ENCODE peak calls at places on chromosome 3, in six cellular contexts. L, P, Q, H, S and B are unnamed samples.
A peak's percentile ranks its signal among the peaks of the same experiment; 100 is the strongest.

GRCh38 chr3:184805351-184806038 is 6.5 kb upstream of the VPS8 start:
- DNase-seq in P (no peak), S (no peak), L (no peak), H (no peak), Q (no peak), B (no peak)

GRCh38 chr3:129702934-129703712 is 96.6 kb upstream of the PLXND1 start:
- DNase-seq in H (no peak), L (no peak), S (no peak), Q (peak; percentile 42), P (no peak), B (no peak)

GRCh38 chr3:33167716-33168339 is 50.8 kb downstream of the SUSD5 start:
- DNase-seq in P (no peak), H (no peak), L (no peak), S (no peak), Q (peak; percentile 23), B (no peak)

GRCh38 chr3:13379191-13379830 is 40.8 kb downstream of the NUP210 start:
- DNase-seq in S (peak; percentile 23), H (no peak), L (no peak), P (no peak), Q (peak; percentile 84), B (no peak)

GRCh38 chr3:99579246-99579645 is 59.1 kb upstream of the COL8A1 start:
- DNase-seq in S (no peak), P (no peak), H (no peak), L (no peak), Q (peak; percentile 94), B (no peak)

GRCh38 chr3:180329187-180329586 is 272.8 kb upstream of the TTC14 start:
- DNase-seq in Q (no peak), P (no peak), H (no peak), L (no peak), S (no peak), B (no peak)

GRCh38 chr3:41653575-41654239 is 308.2 kb downstream of the ULK4 start:
- DNase-seq in Q (no peak), S (no peak), H (no peak), P (no peak), L (no peak), B (no peak)

GRCh38 chr3:142646020-142646783 is 50.0 kb downstream of the PLS1 start:
- DNase-seq in S (no peak), Q (no peak), H (no peak), L (no peak), P (no peak), B (no peak)

GRCh38 chr3:188453431-188454384 is 299.8 kb downstream of the LPP start:
- DNase-seq in Q (no peak), L (no peak), S (no peak), P (no peak), H (no peak), B (no peak)

GRCh38 chr3:11480663-11481298 is 162.9 kb downstream of the VGLL4 start:
- DNase-seq in L (peak; percentile 67), P (no peak), H (no peak), S (no peak), Q (no peak), B (peak; percentile 27)

GRCh38 chr3:178382388-178383061 is 153.7 kb upstream of the KCNMB2 start:
- DNase-seq in L (no peak), P (no peak), H (no peak), S (no peak), Q (peak; percentile 97), B (no peak)

GRCh38 chr3:46918202-46918601 is 40.7 kb downstream of the PTH1R start:
- DNase-seq in Q (no peak), L (no peak), H (no peak), S (no peak), P (no peak), B (no peak)

GRCh38 chr3:100536093-100536492 is 43.7 kb downstream of the TMEM45A start:
- DNase-seq in H (no peak), Q (no peak), S (no peak), L (no peak), P (no peak), B (no peak)

GRCh38 chr3:188279696-188280398 is 125.9 kb downstream of the LPP start:
- DNase-seq in P (no peak), H (no peak), S (no peak), Q (peak; percentile 86), L (no peak), B (no peak)

GRCh38 chr3:160133757-160134156 is 91.5 kb upstream of the C3orf80 start:
- DNase-seq in L (no peak), P (no peak), H (no peak), Q (peak; percentile 42), S (no peak), B (no peak)

GRCh38 chr3:196554205-196554604 is 14.1 kb downstream of the WDR53 start:
- DNase-seq in S (no peak), P (no peak), H (no peak), Q (no peak), L (no peak), B (no peak)

GRCh38 chr3:186534113-186534669 is 10.0 kb downstream of the CRYGS start:
- DNase-seq in L (no peak), H (no peak), Q (no peak), S (no peak), P (no peak), B (peak; percentile 10)

GRCh38 chr3:187809979-187810568 is 64.8 kb upstream of the BCL6 start:
- DNase-seq in Q (no peak), L (no peak), S (no peak), H (no peak), P (no peak), B (no peak)

GRCh38 chr3:37905987-37906674 is 44.5 kb downstream of the CTDSPL start:
- DNase-seq in H (peak; percentile 65), P (no peak), S (no peak), L (peak; percentile 18), Q (peak; percentile 77), B (no peak)

GRCh38 chr3:143237036-143237688 is 117.6 kb downstream of the CHST2 start:
- DNase-seq in P (no peak), H (no peak), Q (peak; percentile 27), L (no peak), S (no peak), B (no peak)

GRCh38 chr3:127670761-127671522 is 1.8 kb upstream of the ABTB1 start:
- DNase-seq in S (peak; percentile 42), Q (no peak), L (no peak), H (no peak), P (peak; percentile 63), B (no peak)

GRCh38 chr3:122415762-122416654 is at the start of gene WDR5B:
- DNase-seq in S (peak; percentile 99), L (peak; percentile 97), P (peak; percentile 98), H (peak; percentile 97), Q (peak; percentile 94), B (peak; percentile 99)

GRCh38 chr3:101842245-101842934 is 6.9 kb upstream of the NFKBIZ start:
- DNase-seq in P (no peak), S (no peak), L (no peak), Q (peak; percentile 67), H (no peak), B (no peak)

GRCh38 chr3:104805042-104805441 is 561.7 kb upstream of the ALCAM start:
- DNase-seq in P (no peak), S (no peak), Q (no peak), L (no peak), H (no peak), B (no peak)

GRCh38 chr3:27467545-27467944 is 16.6 kb downstream of the SLC4A7 start:
- DNase-seq in H (no peak), Q (peak; percentile 46), S (no peak), L (no peak), P (no peak), B (no peak)

GRCh38 chr3:170562080-170562479 is 23.8 kb downstream of the SLC7A14 start:
- DNase-seq in S (no peak), H (no peak), L (no peak), Q (no peak), P (no peak), B (no peak)

GRCh38 chr3:12954891-12955650 is 113.7 kb upstream of the RPL32 start:
- DNase-seq in P (peak; percentile 88), Q (peak; percentile 29), S (peak; percentile 96), H (no peak), L (peak; percentile 84), B (peak; percentile 83)

GRCh38 chr3:10602769-10603768 is 97.7 kb upstream of the ATP2B2 start:
- DNase-seq in Q (no peak), L (no peak), S (no peak), P (no peak), H (no peak), B (no peak)

GRCh38 chr3:51703776-51704510 is 2.9 kb upstream of the GRM2 start:
- DNase-seq in P (peak; percentile 40), L (no peak), H (no peak), S (peak; percentile 53), Q (no peak), B (no peak)

GRCh38 chr3:179653777-179654117 is 907 bp downstream of the USP13 start:
- DNase-seq in H (no peak), L (no peak), P (peak; percentile 67), Q (no peak), S (peak; percentile 59), B (peak; percentile 26)

GRCh38 chr3:98962189-98962930 is 60.9 kb upstream of the DCBLD2 start:
- DNase-seq in S (no peak), Q (peak; percentile 99), L (no peak), H (no peak), P (no peak), B (no peak)

GRCh38 chr3:58023536-58023935 is 15.3 kb downstream of the FLNB start:
- DNase-seq in L (no peak), Q (peak; percentile 51), P (no peak), H (no peak), S (no peak), B (no peak)
- H3K27ac ChIP-seq in L (no peak overlapping the region), Q (no peak overlapping the region), P (no peak overlapping the region), H (no peak overlapping the region), S (no peak overlapping the region), B (peak overlapping the region; percentile 45)

GRCh38 chr3:32009957-32010356 is 28.4 kb downstream of the ZNF860 start:
- DNase-seq in P (no peak), Q (no peak), H (no peak), L (no peak), S (no peak), B (no peak)
- H3K27ac ChIP-seq in P (no peak overlapping the region), Q (no peak overlapping the region), H (no peak overlapping the region), L (no peak overlapping the region), S (no peak overlapping the region), B (no peak overlapping the region)

GRCh38 chr3:134326126-134326525 is 48.1 kb downstream of the AMOTL2 start:
- DNase-seq in Q (peak; percentile 69), L (no peak), S (peak; percentile 49), P (no peak), H (peak; percentile 3), B (no peak)
- H3K27ac ChIP-seq in Q (peak overlapping the region; percentile 79), L (peak overlapping the region; percentile 63), S (peak overlapping the region; percentile 71), P (peak overlapping the region; percentile 73), H (no peak overlapping the region), B (peak overlapping the region; percentile 34)

DNA sequence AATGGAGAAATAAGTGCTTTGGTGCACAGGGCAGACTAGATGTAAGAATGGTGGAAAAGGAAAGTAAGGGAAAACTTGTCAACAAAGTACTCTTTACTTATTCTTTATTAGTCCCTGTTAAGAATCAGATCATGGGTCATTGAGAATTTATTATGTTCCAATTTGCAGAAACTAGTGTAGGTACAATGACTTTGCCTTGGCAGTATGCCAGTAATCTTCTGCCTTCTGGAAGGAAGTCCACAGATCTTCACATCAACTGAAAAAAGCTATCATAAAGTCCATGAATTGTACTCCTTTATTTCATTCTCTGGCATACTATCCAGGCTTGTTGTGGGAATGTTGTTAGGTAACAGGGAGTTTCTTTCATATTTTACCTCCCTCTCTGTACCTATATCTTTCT is 88.2 kb upstream of the FLNB start:
- DNase-seq in S (no peak), H (no peak), Q (no peak), L (no peak), P (no peak), B (no peak)
- H3K27ac ChIP-seq in S (no peak overlapping the region), H (no peak overlapping the region), Q (no peak overlapping the region), L (peak overlapping the region; percentile 21), P (no peak overlapping the region), B (no peak overlapping the region)